ENCODE peak calls at places on chromosomes 12 and 14, in seven cellular contexts. One of them, this sample, is unnamed. For H3K27me3, the result is how much of the 10 kb centered on the place peaks cover.

GRCh38 chr12:77166711-77167110 is 101.3 kb upstream of the E2F7 start:
- DNase-seq in HL-60: no peak
- DNase-seq in IMR-90: no peak
- DNase-seq in H7: no peak
- DNase-seq in heart right ventricle: no peak
- DNase-seq in psoas muscle: no peak
- DNase-seq in PC-3: peak
- DNase-seq in this sample: no peak

GRCh38 chr12:23290627-23291330 is 658.7 kb downstream of the SOX5 start:
- DNase-seq in heart right ventricle: no peak
- DNase-seq in HL-60: no peak
- DNase-seq in H7: no peak
- DNase-seq in PC-3: no peak
- DNase-seq in IMR-90: no peak
- DNase-seq in psoas muscle: no peak
- DNase-seq in this sample: no peak

GRCh38 chr14:30541318-30541717 is 17.6 kb upstream of the G2E3 start:
- DNase-seq in psoas muscle: no peak
- DNase-seq in heart right ventricle: no peak
- DNase-seq in PC-3: peak
- DNase-seq in IMR-90: no peak
- DNase-seq in HL-60: no peak
- DNase-seq in H7: no peak
- DNase-seq in this sample: no peak

GRCh38 chr14:100899841-100900771 is 3.4 kb downstream of the RTL1 start:
- DNase-seq in IMR-90: no peak
- DNase-seq in HL-60: no peak
- DNase-seq in heart right ventricle: peak
- DNase-seq in H7: peak
- DNase-seq in psoas muscle: no peak
- DNase-seq in PC-3: peak
- DNase-seq in this sample: peak

GRCh38 chr12:123900898-123901376 is 71.7 kb downstream of the CCDC92 start:
- DNase-seq in HL-60: no peak
- DNase-seq in PC-3: peak
- DNase-seq in H7: peak
- DNase-seq in heart right ventricle: no peak
- DNase-seq in IMR-90: peak
- DNase-seq in psoas muscle: no peak
- DNase-seq in this sample: no peak

GRCh38 chr14:21940887-21941855 is 267.6 kb upstream of the OR4E1 start:
- DNase-seq in HL-60: peak
- DNase-seq in PC-3: peak
- DNase-seq in heart right ventricle: no peak
- DNase-seq in IMR-90: peak
- DNase-seq in psoas muscle: no peak
- DNase-seq in H7: peak
- DNase-seq in this sample: peak

GRCh38 chr14:92563359-92563758 is 49.8 kb downstream of the RIN3 start:
- DNase-seq in heart right ventricle: no peak
- DNase-seq in IMR-90: peak
- DNase-seq in psoas muscle: no peak
- DNase-seq in HL-60: peak
- DNase-seq in H7: no peak
- DNase-seq in PC-3: peak
- DNase-seq in this sample: no peak

GRCh38 chr12:85979641-85980040 is 105.5 kb downstream of the NTS start:
- DNase-seq in H7: no peak
- DNase-seq in heart right ventricle: no peak
- DNase-seq in psoas muscle: no peak
- DNase-seq in IMR-90: no peak
- DNase-seq in HL-60: no peak
- DNase-seq in PC-3: peak
- DNase-seq in this sample: no peak

GRCh38 chr14:93050761-93051160 is 65.0 kb downstream of the ITPK1 start:
- DNase-seq in PC-3: no peak
- DNase-seq in HL-60: no peak
- DNase-seq in IMR-90: no peak
- DNase-seq in H7: no peak
- DNase-seq in heart right ventricle: no peak
- DNase-seq in psoas muscle: no peak
- DNase-seq in this sample: no peak

GRCh38 chr14:88792572-88793258 is at the start of gene EML5:
- DNase-seq in psoas muscle: peak
- DNase-seq in HL-60: peak
- DNase-seq in IMR-90: peak
- DNase-seq in heart right ventricle: peak
- DNase-seq in H7: peak
- DNase-seq in PC-3: peak
- DNase-seq in this sample: peak

GRCh38 chr14:88791252-88791621 is 1.5 kb downstream of the EML5 start:
- DNase-seq in HL-60: no peak
- DNase-seq in H7: no peak
- DNase-seq in psoas muscle: no peak
- DNase-seq in IMR-90: no peak
- DNase-seq in heart right ventricle: no peak
- DNase-seq in PC-3: no peak
- DNase-seq in this sample: no peak

GRCh38 chr14:88793259-88793625 is 489 bp upstream of the EML5 start:
- DNase-seq in H7: no peak
- DNase-seq in heart right ventricle: no peak
- DNase-seq in IMR-90: no peak
- DNase-seq in PC-3: no peak
- DNase-seq in HL-60: no peak
- DNase-seq in psoas muscle: no peak
- DNase-seq in this sample: no peak

GRCh38 chr14:88790501-88791251 is 2.1 kb downstream of the EML5 start:
- DNase-seq in IMR-90: no peak
- DNase-seq in HL-60: no peak
- DNase-seq in psoas muscle: no peak
- DNase-seq in PC-3: no peak
- DNase-seq in H7: no peak
- DNase-seq in heart right ventricle: no peak
- DNase-seq in this sample: no peak

DNA sequence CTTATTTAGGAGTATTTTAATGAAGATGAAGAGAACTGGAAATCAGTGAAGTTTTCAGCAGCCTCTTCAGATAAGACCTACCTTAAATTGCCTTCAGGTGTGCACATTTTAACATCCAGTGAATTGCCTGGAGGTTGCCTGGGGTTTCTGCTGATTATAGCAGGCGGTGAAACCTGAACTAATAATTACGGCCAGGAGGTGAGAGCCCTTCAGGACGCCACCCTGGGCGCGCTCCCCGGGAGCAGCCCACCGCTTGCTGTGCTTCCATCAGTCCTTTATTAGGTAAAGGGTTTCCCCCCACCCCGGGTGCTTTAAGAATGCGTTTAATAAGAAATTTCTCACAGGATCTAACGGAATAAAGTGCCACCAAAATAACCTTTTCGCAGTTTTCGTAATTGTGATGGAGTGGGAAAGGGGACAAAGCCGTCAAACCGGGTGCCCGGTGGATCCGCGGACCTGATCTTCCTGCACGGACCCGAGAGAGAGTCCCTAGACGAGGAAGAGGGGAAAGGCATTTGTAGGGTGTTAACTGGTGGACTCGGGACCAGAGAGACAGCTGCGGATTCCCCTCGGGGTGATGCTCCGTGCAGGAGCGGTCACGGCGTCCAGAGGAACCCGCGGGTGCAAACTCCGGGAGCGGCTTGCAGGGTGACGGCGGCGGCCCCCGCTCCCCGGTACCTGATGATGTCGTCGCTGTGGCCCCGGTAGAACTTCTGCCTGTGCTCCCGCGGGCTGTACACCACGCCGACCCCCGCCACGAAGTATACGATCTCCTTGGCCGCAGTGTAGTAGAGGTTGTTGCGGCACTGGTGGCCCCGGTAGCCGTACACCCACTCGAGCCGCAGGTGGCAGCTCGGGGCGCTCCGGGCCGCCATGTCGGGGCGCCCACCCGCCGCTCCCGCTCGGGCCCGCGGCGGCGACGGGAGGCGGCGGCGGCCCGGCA is 853 bp downstream of the EML5 start:
- DNase-seq in heart right ventricle: no peak
- DNase-seq in psoas muscle: peak
- DNase-seq in H7: peak
- DNase-seq in PC-3: no peak
- DNase-seq in IMR-90: no peak
- DNase-seq in HL-60: no peak
- DNase-seq in this sample: peak
- H3K27me3 ChIP-seq in heart right ventricle: under half
- H3K27me3 ChIP-seq in psoas muscle: under half
- H3K27me3 ChIP-seq in H7: under half
- H3K27me3 ChIP-seq in PC-3: under half
- H3K27me3 ChIP-seq in IMR-90: under half
- H3K27me3 ChIP-seq in HL-60: under half
- H3K27me3 ChIP-seq in this sample: under half

GRCh38 chr14:68345738-68346137 is 447.1 kb downstream of the ZFP36L1 start:
- DNase-seq in PC-3: no peak
- DNase-seq in HL-60: no peak
- DNase-seq in H7: no peak
- DNase-seq in heart right ventricle: no peak
- DNase-seq in psoas muscle: no peak
- DNase-seq in IMR-90: peak
- DNase-seq in this sample: peak
- H3K27me3 ChIP-seq in PC-3: under half
- H3K27me3 ChIP-seq in HL-60: under half
- H3K27me3 ChIP-seq in H7: under half
- H3K27me3 ChIP-seq in heart right ventricle: under half
- H3K27me3 ChIP-seq in psoas muscle: under half
- H3K27me3 ChIP-seq in IMR-90: under half
- H3K27me3 ChIP-seq in this sample: under half

GRCh38 chr12:4148418-4149056 is 125.0 kb upstream of the CCND2 start:
- DNase-seq in PC-3: no peak
- DNase-seq in H7: no peak
- DNase-seq in HL-60: peak
- DNase-seq in heart right ventricle: peak
- DNase-seq in psoas muscle: peak
- DNase-seq in IMR-90: no peak
- DNase-seq in this sample: peak
- H3K27me3 ChIP-seq in PC-3: under half
- H3K27me3 ChIP-seq in H7: under half
- H3K27me3 ChIP-seq in HL-60: under half
- H3K27me3 ChIP-seq in heart right ventricle: under half
- H3K27me3 ChIP-seq in psoas muscle: under half
- H3K27me3 ChIP-seq in IMR-90: under half
- H3K27me3 ChIP-seq in this sample: under half

GRCh38 chr12:5432011-5432400 is at the start of gene NTF3:
- DNase-seq in psoas muscle: no peak
- DNase-seq in HL-60: no peak
- DNase-seq in H7: peak
- DNase-seq in IMR-90: peak
- DNase-seq in heart right ventricle: peak
- DNase-seq in PC-3: no peak
- DNase-seq in this sample: no peak
- H3K27me3 ChIP-seq in psoas muscle: half or more
- H3K27me3 ChIP-seq in HL-60: under half
- H3K27me3 ChIP-seq in H7: half or more
- H3K27me3 ChIP-seq in IMR-90: under half
- H3K27me3 ChIP-seq in heart right ventricle: half or more
- H3K27me3 ChIP-seq in PC-3: under half
- H3K27me3 ChIP-seq in this sample: under half

GRCh38 chr12:66449531-66449930 is 147.2 kb downstream of the HELB start:
- DNase-seq in HL-60: no peak
- DNase-seq in PC-3: peak
- DNase-seq in heart right ventricle: no peak
- DNase-seq in IMR-90: no peak
- DNase-seq in psoas muscle: no peak
- DNase-seq in H7: no peak
- DNase-seq in this sample: no peak

GRCh38 chr12:66456622-66457021 is 154.3 kb downstream of the HELB start:
- DNase-seq in PC-3: no peak
- DNase-seq in H7: no peak
- DNase-seq in psoas muscle: no peak
- DNase-seq in HL-60: no peak
- DNase-seq in IMR-90: no peak
- DNase-seq in heart right ventricle: no peak
- DNase-seq in this sample: no peak

GRCh38 chr12:66447643-66448042 is 145.3 kb downstream of the HELB start:
- DNase-seq in psoas muscle: no peak
- DNase-seq in PC-3: no peak
- DNase-seq in IMR-90: no peak
- DNase-seq in HL-60: no peak
- DNase-seq in H7: no peak
- DNase-seq in heart right ventricle: no peak
- DNase-seq in this sample: no peak

GRCh38 chr12:66453837-66454236 is 151.5 kb downstream of the HELB start:
- DNase-seq in PC-3: no peak
- DNase-seq in IMR-90: no peak
- DNase-seq in H7: no peak
- DNase-seq in heart right ventricle: no peak
- DNase-seq in psoas muscle: no peak
- DNase-seq in HL-60: peak
- DNase-seq in this sample: no peak

DNA sequence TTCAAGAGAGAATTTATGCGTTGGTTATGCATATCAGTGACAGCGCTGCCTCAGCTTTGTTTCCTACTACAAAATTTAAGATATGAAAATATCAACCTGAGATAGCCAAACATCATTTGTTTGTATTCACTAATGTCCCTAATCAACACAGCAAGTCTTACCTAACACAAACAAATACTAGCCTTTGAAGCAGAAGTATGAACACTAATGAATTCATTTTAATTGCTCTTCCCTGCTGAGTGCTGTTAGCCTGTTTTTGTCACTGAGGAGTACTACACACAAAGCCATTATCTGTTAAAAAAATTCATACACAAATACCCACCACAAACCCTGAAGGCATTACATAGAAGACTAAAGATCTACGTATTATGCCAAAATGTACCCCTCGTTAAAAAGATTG is 150.8 kb downstream of the HELB start:
- DNase-seq in H7: no peak
- DNase-seq in IMR-90: no peak
- DNase-seq in psoas muscle: no peak
- DNase-seq in heart right ventricle: no peak
- DNase-seq in HL-60: no peak
- DNase-seq in PC-3: no peak
- DNase-seq in this sample: no peak
- H3K27me3 ChIP-seq in H7: under half
- H3K27me3 ChIP-seq in IMR-90: under half
- H3K27me3 ChIP-seq in psoas muscle: under half
- H3K27me3 ChIP-seq in heart right ventricle: under half
- H3K27me3 ChIP-seq in HL-60: under half
- H3K27me3 ChIP-seq in PC-3: under half
- H3K27me3 ChIP-seq in this sample: under half

GRCh38 chr12:120649442-120650248 is 9.2 kb downstream of the CABP1 start:
- DNase-seq in PC-3: no peak
- DNase-seq in HL-60: peak
- DNase-seq in H7: peak
- DNase-seq in IMR-90: peak
- DNase-seq in psoas muscle: no peak
- DNase-seq in heart right ventricle: peak
- DNase-seq in this sample: no peak
- H3K27me3 ChIP-seq in PC-3: under half
- H3K27me3 ChIP-seq in HL-60: under half
- H3K27me3 ChIP-seq in H7: under half
- H3K27me3 ChIP-seq in IMR-90: half or more
- H3K27me3 ChIP-seq in psoas muscle: under half
- H3K27me3 ChIP-seq in heart right ventricle: under half
- H3K27me3 ChIP-seq in this sample: under half

This sample was measured in adrenal gland.